ENCODE peak calls at places on chromosomes 11 and 22, in ten cellular contexts. D is A549; M is HL-60; B is Peyer's patch; C is pancreas; P is effector memory CD8-positive, alpha-beta T cell; A is stimulated activated CD4-positive, alpha-beta T cell treated with anti-CD3 and anti-CD28 coated beads, Interleukin-2, amount 100 ng/mL, for 24 hours; U is brain pericyte; Y is GM03348; G is C1 segment of cervical spinal cord. O is an unnamed sample.

GRCh38 chr22:21727159-21727558 is 8.4 kb downstream of the YPEL1 start:
- DNase-seq in D (no peak), M (no peak), B (no peak), C (no peak), P (no peak), A (no peak), U (no peak), Y (no peak), G (no peak), O (no peak)

GRCh38 chr11:45925550-45925949 is 3.1 kb downstream of the LARGE2 start:
- DNase-seq in D (no peak), M (no peak), B (no peak), C (no peak), P (no peak), A (no peak), U (no peak), Y (no peak), G (no peak), O (no peak)

GRCh38 chr11:235180-235997 is 753 bp downstream of the SIRT3 start:
- DNase-seq in D (no peak), M (no peak), B (no peak), C (no peak), P (no peak), A (peak), U (no peak), Y (no peak), G (no peak), O (no peak)

GRCh38 chr11:2731285-2732125 is 31.7 kb upstream of the KCNQ1OT1 start:
- DNase-seq in D (no peak), M (no peak), B (no peak), C (peak), P (no peak), A (no peak), U (no peak), Y (no peak), G (no peak), O (no peak)

GRCh38 chr11:120869516-120870011 is 154.3 kb upstream of the TBCEL start:
- DNase-seq in D (no peak), M (no peak), B (no peak), C (no peak), P (no peak), A (no peak), U (no peak), Y (no peak), G (no peak), O (no peak)

GRCh38 chr22:46087816-46088277 is 62.5 kb upstream of the PPARA start:
- DNase-seq in D (peak), M (no peak), B (peak), C (peak), P (no peak), A (peak), U (peak), Y (peak), G (peak), O (no peak)

GRCh38 chr11:68118753-68119448 is 2.3 kb downstream of the CHKA start:
- DNase-seq in D (no peak), M (peak), B (no peak), C (no peak), P (no peak), A (no peak), U (no peak), Y (no peak), G (no peak), O (no peak)

GRCh38 chr11:12724301-12725046 is 50.3 kb downstream of the TEAD1 start:
- DNase-seq in D (peak), M (no peak), B (peak), C (no peak), P (no peak), A (peak), U (peak), Y (no peak), G (no peak), O (no peak)

GRCh38 chr11:32297629-32298028 is 137.7 kb downstream of the WT1 start:
- DNase-seq in D (peak), M (no peak), B (no peak), C (no peak), P (no peak), A (no peak), U (no peak), Y (peak), G (no peak), O (no peak)

GRCh38 chr11:10413268-10413667 is 41.8 kb upstream of the AMPD3 start:
- DNase-seq in D (peak), M (peak), B (no peak), C (no peak), P (peak), A (no peak), U (no peak), Y (no peak), G (no peak), O (peak)

GRCh38 chr11:69943066-69943465 is 123.8 kb upstream of the FGF3 start:
- DNase-seq in D (peak), M (no peak), B (peak), C (no peak), P (no peak), A (no peak), U (no peak), Y (no peak), G (no peak), O (no peak)

GRCh38 chr11:36818410-36818809 is 220.4 kb upstream of the RAG2 start:
- DNase-seq in D (peak), M (no peak), B (no peak), C (no peak), P (no peak), A (no peak), U (no peak), Y (peak), G (no peak), O (no peak)

GRCh38 chr22:38783095-38783710 is 10.7 kb downstream of the DNAL4 start:
- DNase-seq in D (no peak), M (no peak), B (no peak), C (peak), P (no peak), A (no peak), U (no peak), Y (no peak), G (no peak), O (no peak)

GRCh38 chr22:28773461-28773867 is 969 bp downstream of the CCDC117 start:
- DNase-seq in D (no peak), M (no peak), B (no peak), C (no peak), P (no peak), A (no peak), U (no peak), Y (peak), G (no peak), O (no peak)

GRCh38 chr11:94449437-94449836 is 44.2 kb downstream of the MRE11 start:
- DNase-seq in D (peak), M (no peak), B (no peak), C (no peak), P (no peak), A (no peak), U (no peak), Y (peak), G (no peak), O (no peak)

GRCh38 chr11:123479048-123479837 is 49.2 kb downstream of the GRAMD1B start:
- DNase-seq in D (no peak), M (peak), B (no peak), C (no peak), P (no peak), A (no peak), U (no peak), Y (no peak), G (no peak), O (no peak)

GRCh38 chr11:64455436-64456261 is 96.7 kb downstream of the RPS6KA4 start:
- DNase-seq in D (no peak), M (no peak), B (no peak), C (no peak), P (no peak), A (no peak), U (no peak), Y (no peak), G (no peak), O (no peak)

GRCh38 chr11:72738199-72739141 is 13.7 kb downstream of the ARAP1 start:
- DNase-seq in D (no peak), M (no peak), B (no peak), C (peak), P (no peak), A (no peak), U (no peak), Y (peak), G (no peak), O (no peak)

GRCh38 chr11:118180300-118180703 is 3.9 kb upstream of the SCN2B start:
- DNase-seq in D (peak), M (no peak), B (no peak), C (no peak), P (no peak), A (no peak), U (no peak), Y (no peak), G (peak), O (no peak)

GRCh38 chr11:16745950-16746349 is 7.5 kb downstream of the C11orf58 start:
- DNase-seq in D (no peak), M (no peak), B (no peak), C (no peak), P (no peak), A (no peak), U (no peak), Y (no peak), G (no peak), O (no peak)

GRCh38 chr22:25201557-25202273 is 2.1 kb downstream of the CRYBB3 start:
- DNase-seq in D (no peak), M (no peak), B (no peak), C (no peak), P (no peak), A (no peak), U (no peak), Y (no peak), G (no peak), O (no peak)

GRCh38 chr22:44360686-44361381 is 48.1 kb upstream of the SHISAL1 start:
- DNase-seq in D (peak), M (no peak), B (peak), C (peak), P (no peak), A (no peak), U (peak), Y (peak), G (no peak), O (no peak)

GRCh38 chr22:18950141-18950540 is 14.0 kb upstream of the PRODH start:
- DNase-seq in D (no peak), M (no peak), B (no peak), C (peak), P (no peak), A (no peak), U (no peak), Y (no peak), G (no peak), O (no peak)

GRCh38 chr11:124194696-124195418 is 11.7 kb downstream of the OR10D3 start:
- DNase-seq in D (peak), M (peak), B (no peak), C (no peak), P (no peak), A (peak), U (peak), Y (peak), G (no peak), O (peak)

GRCh38 chr11:73055655-73056354 is 86.3 kb downstream of the FCHSD2 start:
- DNase-seq in D (no peak), M (no peak), B (no peak), C (no peak), P (no peak), A (no peak), U (no peak), Y (no peak), G (no peak), O (no peak)

GRCh38 chr11:96334219-96334618 is 8.8 kb downstream of the MAML2 start:
- DNase-seq in D (no peak), M (no peak), B (no peak), C (no peak), P (no peak), A (no peak), U (no peak), Y (no peak), G (no peak), O (no peak)

GRCh38 chr11:126061707-126062678 is 673 bp downstream of the CDON start:
- DNase-seq in D (peak), M (no peak), B (no peak), C (peak), P (peak), A (peak), U (no peak), Y (peak), G (no peak), O (peak)

GRCh38 chr22:38415046-38415445 is 40.0 kb downstream of the KCNJ4 start:
- DNase-seq in D (no peak), M (no peak), B (no peak), C (peak), P (no peak), A (no peak), U (no peak), Y (no peak), G (no peak), O (no peak)

GRCh38 chr11:95593101-95593500 is 196.5 kb downstream of the FAM76B start:
- DNase-seq in D (no peak), M (no peak), B (no peak), C (no peak), P (no peak), A (no peak), U (no peak), Y (no peak), G (no peak), O (no peak)

GRCh38 chr11:124829986-124830385 is 29.8 kb upstream of the MSANTD2 start:
- DNase-seq in D (no peak), M (no peak), B (no peak), C (no peak), P (no peak), A (no peak), U (no peak), Y (no peak), G (no peak), O (no peak)

GRCh38 chr22:48258108-48258705 is 1495.8 kb downstream of the TBC1D22A start:
- DNase-seq in D (no peak), M (no peak), B (no peak), C (no peak), P (no peak), A (no peak), U (no peak), Y (no peak), G (no peak), O (no peak)

GRCh38 chr11:93329936-93330445 is 551 bp upstream of the DEUP1 start:
- DNase-seq in D (no peak), M (no peak), B (no peak), C (no peak), P (no peak), A (peak), U (no peak), Y (peak), G (no peak), O (no peak)

GRCh38 chr11:118060879-118061278 is 16.0 kb upstream of the TMPRSS4 start:
- DNase-seq in D (no peak), M (no peak), B (no peak), C (no peak), P (no peak), A (no peak), U (no peak), Y (no peak), G (no peak), O (no peak)

GRCh38 chr11:130096823-130097222 is 27.1 kb downstream of the APLP2 start:
- DNase-seq in D (no peak), M (no peak), B (no peak), C (no peak), P (no peak), A (no peak), U (no peak), Y (no peak), G (no peak), O (no peak)

GRCh38 chr11:6251120-6251733 is 8.4 kb upstream of the CCKBR start:
- DNase-seq in D (peak), M (peak), B (peak), C (peak), P (peak), A (peak), U (no peak), Y (peak), G (no peak), O (peak)